ENCODE peak calls at places on chromosomes 1 and 21, in five cellular contexts. J, X, I, N and A are unnamed samples.

GRCh38 chr1:155327981-155328380 is 7.3 kb downstream of the RUSC1 start:
- DNase-seq in J (no peak), X (no peak), I (no peak), N (no peak), A (no peak)

GRCh38 chr1:234997201-234998173 is 131.2 kb downstream of the TOMM20 start:
- DNase-seq in J (peak; percentile 93), X (peak; percentile 96), I (peak; percentile 100), N (peak; percentile 100), A (peak; percentile 99)

GRCh38 chr1:169624122-169624521 is 5.8 kb downstream of the SELP start:
- DNase-seq in J (no peak), X (no peak), I (no peak), N (no peak), A (no peak)

GRCh38 chr1:216200941-216201340 is 222.3 kb downstream of the USH2A start:
- DNase-seq in J (no peak), X (no peak), I (no peak), N (no peak), A (no peak)

GRCh38 chr1:44300882-44301281 is 54.2 kb downstream of the ERI3 start:
- DNase-seq in J (no peak), X (no peak), I (no peak), N (no peak), A (no peak)

GRCh38 chr1:201026746-201027145 is 3.2 kb upstream of the KIF21B start:
- DNase-seq in J (no peak), X (no peak), I (no peak), N (no peak), A (no peak)

GRCh38 chr1:112694363-112694929 is 12.5 kb downstream of the RHOC start:
- DNase-seq in J (no peak), X (no peak), I (no peak), N (no peak), A (no peak)

GRCh38 chr1:62722796-62723195 is 34.6 kb upstream of the DOCK7 start:
- DNase-seq in J (no peak), X (no peak), I (no peak), N (no peak), A (no peak)

GRCh38 chr1:165686121-165686970 is 12.0 kb downstream of the ALDH9A1 start:
- DNase-seq in J (no peak), X (no peak), I (no peak), N (no peak), A (no peak)

GRCh38 chr1:162151900-162152829 is 82.7 kb downstream of the NOS1AP start:
- DNase-seq in J (peak; percentile 33), X (no peak), I (no peak), N (no peak), A (no peak)

GRCh38 chr1:207188901-207189300 is 84.9 kb downstream of the C4BPA start:
- DNase-seq in J (no peak), X (no peak), I (no peak), N (no peak), A (no peak)

GRCh38 chr1:247358920-247359319 is 27.3 kb upstream of the ZNF496 start:
- DNase-seq in J (no peak), X (no peak), I (no peak), N (peak; percentile 47), A (no peak)

GRCh38 chr1:181674617-181675016 is 191.3 kb downstream of the CACNA1E start:
- DNase-seq in J (no peak), X (no peak), I (no peak), N (no peak), A (no peak)

GRCh38 chr1:29832936-29833335 is 596.6 kb downstream of the PTPRU start:
- DNase-seq in J (no peak), X (no peak), I (peak; percentile 28), N (no peak), A (no peak)

GRCh38 chr1:212731630-212732029 is 32.0 kb upstream of the BATF3 start:
- DNase-seq in J (no peak), X (no peak), I (no peak), N (no peak), A (no peak)

GRCh38 chr1:41021526-41022308 is at the start of gene SLFNL1:
- DNase-seq in J (no peak), X (no peak), I (no peak), N (no peak), A (peak; percentile 77)

GRCh38 chr1:24992124-24992760 is 62.2 kb upstream of the RUNX3 start:
- DNase-seq in J (no peak), X (no peak), I (no peak), N (no peak), A (no peak)

GRCh38 chr1:178086294-178087255 is 7.3 kb upstream of the RASAL2 start:
- DNase-seq in J (no peak), X (no peak), I (no peak), N (no peak), A (no peak)

GRCh38 chr1:59116920-59117542 is 179.9 kb upstream of the FGGY start:
- DNase-seq in J (no peak), X (no peak), I (no peak), N (no peak), A (no peak)

GRCh38 chr1:174413632-174414031 is 34.1 kb upstream of the GPR52 start:
- DNase-seq in J (no peak), X (no peak), I (no peak), N (peak; percentile 8), A (no peak)

GRCh38 chr1:98502937-98503336 is 158.6 kb upstream of the SNX7 start:
- DNase-seq in J (no peak), X (no peak), I (no peak), N (no peak), A (no peak)

GRCh38 chr1:152461544-152461943 is 47.5 kb upstream of the CRNN start:
- DNase-seq in J (no peak), X (no peak), I (no peak), N (peak; percentile 74), A (no peak)

GRCh38 chr1:151340870-151341754 is 5.9 kb downstream of the RFX5 start:
- DNase-seq in J (no peak), X (peak; percentile 32), I (no peak), N (peak; percentile 62), A (no peak)

GRCh38 chr1:100353073-100353801 is 931 bp downstream of the CDC14A start:
- DNase-seq in J (peak; percentile 71), X (no peak), I (no peak), N (peak; percentile 17), A (peak; percentile 74)

GRCh38 chr1:194062526-194062925 is 876.1 kb upstream of the B3GALT2 start:
- DNase-seq in J (no peak), X (no peak), I (no peak), N (no peak), A (no peak)

GRCh38 chr1:196344462-196344861 is 263.8 kb downstream of the KCNT2 start:
- DNase-seq in J (no peak), X (no peak), I (no peak), N (no peak), A (no peak)

GRCh38 chr1:156148236-156148635 is 5.1 kb upstream of the SEMA4A start:
- DNase-seq in J (no peak), X (no peak), I (no peak), N (peak; percentile 39), A (no peak)

GRCh38 chr1:101365881-101366280 is 129.1 kb downstream of the S1PR1 start:
- DNase-seq in J (no peak), X (no peak), I (no peak), N (no peak), A (no peak)

GRCh38 chr1:214840366-214840765 is 237.4 kb downstream of the CENPF start:
- DNase-seq in J (no peak), X (no peak), I (no peak), N (no peak), A (no peak)

GRCh38 chr1:10835423-10836421 is 39.3 kb upstream of the CASZ1 start:
- DNase-seq in J (no peak), X (peak; percentile 59), I (no peak), N (peak; percentile 53), A (peak; percentile 63)

DNA sequence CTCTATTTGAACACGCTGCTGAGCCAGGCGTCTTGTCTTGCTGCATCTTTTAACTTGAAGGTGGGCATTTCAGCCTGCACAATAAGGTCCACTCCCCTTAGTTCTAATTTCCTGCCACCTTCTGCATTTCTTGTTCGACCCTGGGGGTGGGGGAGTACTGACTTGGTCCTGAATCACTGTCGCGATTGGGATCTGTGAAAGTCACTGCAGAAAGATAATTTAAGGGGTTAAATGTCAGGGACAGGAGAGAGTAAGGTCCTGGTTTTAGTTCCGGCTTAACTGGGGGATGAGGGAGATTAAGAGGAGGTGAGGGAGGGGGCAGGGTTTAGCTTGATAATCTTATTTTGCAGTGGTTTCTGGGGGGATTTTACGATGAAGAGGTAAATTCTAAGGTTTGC is 128.1 kb downstream of the MRPS6 start:
- DNase-seq in J (no peak), X (no peak), I (no peak), N (no peak), A (no peak)
- H3K4me1 ChIP-seq in J (no peaks in the 10 kb centered on the region), X (peaks cover 5% of the 10 kb centered on the region), I (no peaks in the 10 kb centered on the region), N (peaks cover 51% of the 10 kb centered on the region), A (peaks cover 8% of the 10 kb centered on the region)

GRCh38 chr21:46054447-46054846 is 43.5 kb upstream of the COL6A2 start:
- DNase-seq in J (no peak), X (no peak), I (peak; percentile 80), N (no peak), A (peak; percentile 68)
- H3K27ac ChIP-seq in J (no peak overlapping the region), X (peak overlapping the region; percentile 98), I (peak overlapping the region; percentile 94), N (no peak overlapping the region), A (no peak overlapping the region)

GRCh38 chr21:42231761-42232160 is 12.8 kb downstream of the ABCG1 start:
- DNase-seq in J (no peak), X (no peak), I (no peak), N (no peak), A (no peak)

GRCh38 chr21:42234026-42234425 is 15.1 kb downstream of the ABCG1 start:
- DNase-seq in J (no peak), X (no peak), I (no peak), N (no peak), A (no peak)

GRCh38 chr21:42234464-42235241 is 15.7 kb downstream of the ABCG1 start:
- DNase-seq in J (peak; percentile 86), X (peak; percentile 55), I (peak; percentile 80), N (peak; percentile 84), A (peak; percentile 89)

GRCh38 chr21:42232176-42232825 is 13.4 kb downstream of the ABCG1 start:
- DNase-seq in J (no peak), X (no peak), I (no peak), N (no peak), A (no peak)

GRCh38 chr21:42233067-42233981 is 14.4 kb downstream of the ABCG1 start:
- DNase-seq in J (no peak), X (peak; percentile 70), I (peak; percentile 87), N (peak; percentile 90), A (peak; percentile 89)
- H3K4me3 ChIP-seq in J (no peak overlapping the region), X (no peak overlapping the region), I (no peak overlapping the region), N (peak overlapping the region; percentile 3), A (no peak overlapping the region)

DNA sequence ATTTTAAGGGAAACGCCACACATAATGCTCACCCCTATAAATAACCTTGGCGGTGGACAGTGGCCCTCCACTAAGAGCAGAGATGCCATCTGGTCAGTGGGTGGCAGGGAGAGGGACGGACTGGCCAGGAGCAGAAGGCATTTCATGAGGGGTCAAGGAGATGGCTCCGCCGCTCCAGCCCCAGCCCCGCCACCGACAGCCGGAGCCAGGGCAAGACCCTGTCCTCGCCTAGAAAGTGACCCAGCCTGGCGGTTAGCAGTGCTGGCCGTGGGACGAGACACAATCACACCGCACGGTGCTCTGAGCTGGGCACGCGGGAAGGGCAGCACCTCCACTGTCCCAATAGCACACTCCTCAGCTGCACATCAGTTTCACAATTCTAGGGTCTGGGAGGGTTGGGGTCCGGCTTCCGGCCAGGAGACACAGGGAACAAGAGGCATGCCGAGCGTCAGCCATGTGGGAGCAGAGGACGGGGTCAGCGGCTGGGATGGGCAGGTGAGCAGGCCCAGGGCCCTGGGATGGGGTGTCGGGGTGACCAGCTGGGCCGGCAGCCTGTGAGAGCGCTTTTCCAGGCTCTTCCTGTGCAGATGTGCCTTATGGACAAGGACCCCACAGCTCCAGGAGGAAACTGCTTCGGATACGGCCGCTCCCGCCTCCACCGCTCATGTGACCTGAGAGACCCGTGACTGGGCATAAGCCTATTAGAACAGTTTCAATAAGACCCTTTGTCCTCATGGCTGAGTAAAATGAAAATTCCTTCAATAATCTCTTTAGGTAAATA is 5.7 kb downstream of the SLC19A1 start:
- DNase-seq in J (peak; percentile 56), X (no peak), I (peak; percentile 56), N (no peak), A (peak; percentile 48)
- H3K4me1 ChIP-seq in J (no peaks in the 10 kb centered on the region), X (peaks cover 6% of the 10 kb centered on the region), I (no peaks in the 10 kb centered on the region), N (peaks cover 27% of the 10 kb centered on the region), A (peaks cover 3% of the 10 kb centered on the region)